ENCODE peak calls at places on chromosomes 11 and 22, in four cellular contexts. Z, L, Q and G are unnamed samples.

GRCh38 chr11:12172493-12173013 is 62.2 kb downstream of the MICAL2 start:
- DNase-seq in L (no peak), Z (no peak), Q (no peak), G (peak; percentile 27)

GRCh38 chr11:83285771-83286528 is at the start of gene CCDC90B:
- DNase-seq in Z (peak; percentile 95), L (peak; percentile 96), Q (peak; percentile 98), G (peak; percentile 96)

GRCh38 chr11:57453543-57454177 is 6.7 kb upstream of the RTN4RL2 start:
- DNase-seq in L (no peak), Q (no peak), Z (no peak), G (no peak)

GRCh38 chr11:2269601-2270321 is 627 bp downstream of the ASCL2 start:
- DNase-seq in Z (peak; percentile 22), L (no peak), Q (no peak), G (peak; percentile 82)

GRCh38 chr22:19579880-19580279 is 55.7 kb upstream of the CLDN5 start:
- DNase-seq in L (peak; percentile 62), Q (peak; percentile 57), Z (peak; percentile 58), G (no peak)

GRCh38 chr11:59573216-59573615 is 42.4 kb downstream of the OSBP start:
- DNase-seq in Z (no peak), Q (no peak), L (no peak), G (no peak)

GRCh38 chr22:36373258-36373579 is 14.5 kb downstream of the MYH9 start:
- DNase-seq in L (no peak), Z (no peak), Q (no peak), G (peak; percentile 91)

GRCh38 chr11:130488187-130489026 is 40.0 kb downstream of the ADAMTS15 start:
- DNase-seq in Z (no peak), Q (no peak), L (no peak), G (no peak)

GRCh38 chr11:61718613-61719302 is 33.7 kb upstream of the MYRF start:
- DNase-seq in Q (no peak), Z (no peak), L (peak; percentile 82), G (no peak)

GRCh38 chr11:117830674-117831351 is 6.3 kb upstream of the FXYD2 start:
- DNase-seq in Z (peak; percentile 14), L (peak; percentile 13), Q (no peak), G (no peak)

GRCh38 chr22:44304354-44304753 is 8.4 kb downstream of the SHISAL1 start:
- DNase-seq in Q (no peak), L (peak; percentile 79), Z (no peak), G (no peak)

GRCh38 chr22:37870273-37870672 is 21.1 kb downstream of the EIF3L start:
- DNase-seq in Z (no peak), Q (no peak), L (no peak), G (no peak)

GRCh38 chr11:12845739-12846358 is 163.3 kb upstream of the RASSF10 start:
- DNase-seq in L (no peak), Z (no peak), Q (peak; percentile 59), G (no peak)

GRCh38 chr11:109789911-109790310 is 303.3 kb upstream of the ZC3H12C start:
- DNase-seq in Q (no peak), Z (no peak), L (no peak), G (no peak)

GRCh38 chr11:62337682-62338181 is 484 bp downstream of the ASRGL1 start:
- DNase-seq in L (no peak), Q (no peak), Z (no peak), G (peak; percentile 69)

GRCh38 chr11:1871531-1871930 is 18.6 kb downstream of the LSP1 start:
- DNase-seq in L (no peak), Q (no peak), Z (no peak), G (no peak)

GRCh38 chr11:33997473-33998347 is 53.8 kb upstream of the CAPRIN1 start:
- DNase-seq in Z (no peak), Q (no peak), L (no peak), G (no peak)

GRCh38 chr11:118222437-118222836 is 2.4 kb downstream of the JAML start:
- DNase-seq in Q (no peak), Z (no peak), L (no peak), G (no peak)

GRCh38 chr11:116984186-116984585 is 114.0 kb downstream of the SIK3 start:
- DNase-seq in Z (no peak), L (no peak), Q (no peak), G (no peak)

GRCh38 chr22:19974935-19975706 is 33.5 kb upstream of the TXNRD2 start:
- DNase-seq in Q (peak; percentile 52), Z (no peak), L (no peak), G (no peak)

GRCh38 chr11:33898957-33899356 is 7.1 kb upstream of the LMO2 start:
- DNase-seq in Z (no peak), L (no peak), Q (no peak), G (no peak)

GRCh38 chr22:38966942-38967341 is 9.5 kb downstream of the APOBEC3A start:
- DNase-seq in Z (no peak), Q (no peak), L (no peak), G (no peak)

GRCh38 chr22:37672920-37673453 is 2.4 kb upstream of the LGALS1 start:
- DNase-seq in L (no peak), Q (no peak), Z (no peak), G (no peak)

GRCh38 chr22:39946571-39947407 is 13.4 kb upstream of the TMA7B start:
- DNase-seq in L (no peak), Z (peak; percentile 25), Q (peak; percentile 82), G (no peak)

GRCh38 chr11:32858731-32859130 is 29.0 kb downstream of the PRRG4 start:
- DNase-seq in Q (no peak), Z (no peak), L (no peak), G (no peak)

GRCh38 chr11:2421996-2422395 is 21.4 kb downstream of the TSSC4 start:
- DNase-seq in Q (no peak), Z (no peak), L (no peak), G (no peak)

DNA sequence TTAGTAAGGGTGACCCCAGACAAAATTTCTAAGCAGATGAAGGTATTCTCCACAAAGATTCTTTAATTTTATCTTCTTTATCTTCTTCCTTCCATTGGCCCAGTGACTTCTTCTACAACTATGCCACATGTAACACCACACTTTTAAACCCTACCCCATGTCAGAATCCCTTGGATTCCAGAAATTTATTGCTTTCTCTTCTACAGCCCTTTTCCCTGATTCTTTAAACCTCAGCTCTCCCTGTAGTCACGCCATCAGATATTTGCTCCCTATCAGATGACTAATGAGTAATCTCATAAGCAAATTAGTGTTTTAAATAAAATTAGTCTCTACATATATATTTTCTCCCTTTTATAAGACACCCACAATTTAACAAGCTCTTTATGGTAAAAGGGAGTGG is 423.4 kb upstream of the CHORDC1 start:
- DNase-seq in Z (no peak), Q (no peak), L (no peak), G (no peak)
- H3K4me1 ChIP-seq in Z (no peaks in the 10 kb centered on the region), Q (no peaks in the 10 kb centered on the region), L (no peaks in the 10 kb centered on the region), G (no peaks in the 10 kb centered on the region)

DNA sequence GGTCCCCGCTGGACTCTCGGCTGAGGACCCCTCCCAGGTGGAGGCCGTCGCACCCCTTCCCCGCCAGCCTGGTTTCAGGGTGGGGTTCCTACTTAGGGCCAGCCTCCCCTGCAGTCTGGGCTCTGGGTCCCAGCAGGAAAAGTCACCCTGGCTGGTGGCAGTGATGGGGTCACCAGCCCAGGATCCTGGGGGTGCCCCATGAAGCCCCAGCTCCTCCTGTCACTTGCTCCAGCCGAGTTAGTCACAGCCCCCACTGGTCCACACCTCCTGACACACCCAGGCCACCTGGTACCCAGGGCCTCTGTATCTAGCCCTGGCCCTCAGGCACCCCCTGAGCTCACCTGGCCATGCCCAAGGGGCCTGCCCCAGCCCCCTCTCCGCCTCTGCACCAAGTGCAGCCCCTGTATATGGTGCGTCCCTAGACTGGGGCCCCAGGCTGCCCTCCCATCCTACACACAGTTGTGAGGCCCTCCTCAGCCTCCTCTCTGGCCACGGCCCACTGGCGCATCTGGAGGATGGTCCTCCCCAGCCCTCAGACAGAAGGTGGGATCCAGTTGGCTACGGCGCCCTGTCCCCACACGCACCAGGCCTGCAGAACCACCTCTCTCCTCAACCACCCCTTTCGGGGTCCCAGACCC is 6.7 kb downstream of the PLXNB2 start:
- DNase-seq in L (no peak), Z (no peak), Q (no peak), G (no peak)
- H3K4me1 ChIP-seq in L (peaks cover 27% of the 10 kb centered on the region), Z (peaks cover 57% of the 10 kb centered on the region), Q (peaks cover 75% of the 10 kb centered on the region), G (peaks cover 91% of the 10 kb centered on the region)

GRCh38 chr22:46576556-46577351 is 39.3 kb upstream of the CELSR1 start:
- DNase-seq in Z (peak; percentile 64), Q (peak; percentile 69), L (no peak), G (peak; percentile 81)
- H3K4me1 ChIP-seq in Z (peaks cover 31% of the 10 kb centered on the region), Q (peaks cover 29% of the 10 kb centered on the region), L (no peaks in the 10 kb centered on the region), G (peaks cover 55% of the 10 kb centered on the region)

GRCh38 chr11:94924074-94925031 is 49.0 kb downstream of the CWC15 start:
- DNase-seq in Q (peak; percentile 32), Z (no peak), L (no peak), G (no peak)
- H3K4me1 ChIP-seq in Q (peaks cover 12% of the 10 kb centered on the region), Z (no peaks in the 10 kb centered on the region), L (peaks cover 8% of the 10 kb centered on the region), G (peaks cover 49% of the 10 kb centered on the region)

GRCh38 chr11:128523616-128524015 is 63.7 kb downstream of the ETS1 start:
- DNase-seq in L (no peak), Q (no peak), Z (no peak), G (no peak)
- H3K4me1 ChIP-seq in L (peaks cover 5% of the 10 kb centered on the region), Q (peaks cover 51% of the 10 kb centered on the region), Z (no peaks in the 10 kb centered on the region), G (peaks cover 30% of the 10 kb centered on the region)

GRCh38 chr11:114095899-114096298 is 36.4 kb downstream of the ZBTB16 start:
- DNase-seq in Q (no peak), Z (no peak), L (no peak), G (no peak)

GRCh38 chr11:114098927-114099326 is 39.4 kb downstream of the ZBTB16 start:
- DNase-seq in Z (no peak), Q (no peak), L (no peak), G (no peak)

GRCh38 chr11:114094516-114094915 is 35.0 kb downstream of the ZBTB16 start:
- DNase-seq in Q (no peak), L (no peak), Z (no peak), G (no peak)

GRCh38 chr11:114102993-114103896 is 43.7 kb downstream of the ZBTB16 start:
- DNase-seq in L (no peak), Q (no peak), Z (no peak), G (no peak)

GRCh38 chr11:114099392-114100178 is 40.1 kb downstream of the ZBTB16 start:
- DNase-seq in Z (no peak), L (no peak), Q (no peak), G (no peak)
- H3K4me1 ChIP-seq in Z (no peaks in the 10 kb centered on the region), L (peaks cover 6% of the 10 kb centered on the region), Q (no peaks in the 10 kb centered on the region), G (peaks cover 75% of the 10 kb centered on the region)

GRCh38 chr22:47398921-47399790 is 636.7 kb downstream of the TBC1D22A start:
- DNase-seq in L (no peak), Q (no peak), Z (no peak), G (peak; percentile 40)

GRCh38 chr22:47396515-47396914 is 634.1 kb downstream of the TBC1D22A start:
- DNase-seq in Q (no peak), Z (no peak), L (no peak), G (peak; percentile 51)

GRCh38 chr22:47396105-47396504 is 633.7 kb downstream of the TBC1D22A start:
- DNase-seq in Q (no peak), Z (no peak), L (no peak), G (peak; percentile 45)

GRCh38 chr22:47398491-47398890 is 636.0 kb downstream of the TBC1D22A start:
- DNase-seq in Q (no peak), Z (no peak), L (no peak), G (no peak)

GRCh38 chr22:47397673-47398072 is 635.2 kb downstream of the TBC1D22A start:
- DNase-seq in L (no peak), Z (no peak), Q (no peak), G (peak; percentile 41)
- H3K4me1 ChIP-seq in L (no peaks in the 10 kb centered on the region), Z (no peaks in the 10 kb centered on the region), Q (no peaks in the 10 kb centered on the region), G (no peaks in the 10 kb centered on the region)